ENCODE peak calls at places on chromosomes 3 and 15, in eight cellular contexts. R is suprapubic skin, X is colonic mucosa, D is HFF-Myc, M is psoas muscle, B is esophagus squamous epithelium, Z is left lung, Q is foreskin fibroblast. T is an unnamed sample.

GRCh38 chr15:93837450-93837849 is 393.9 kb upstream of the MCTP2 start:
- DNase-seq in R (no peak), X (no peak), D (no peak), M (no peak), B (no peak), Z (no peak), Q (no peak), T (no peak)

GRCh38 chr3:27666708-27667107 is 55.4 kb downstream of the EOMES start:
- DNase-seq in R (peak; percentile 84), X (peak; percentile 32), D (peak; percentile 46), M (peak; percentile 65), B (peak; percentile 16), Z (peak; percentile 84), Q (peak; percentile 74), T (no peak)

GRCh38 chr15:45631831-45632230 is 3.0 kb upstream of the SQOR start:
- DNase-seq in R (no peak), X (no peak), D (no peak), M (no peak), B (no peak), Z (no peak), Q (no peak), T (no peak)

GRCh38 chr3:64157150-64158035 is 67.9 kb downstream of the PRICKLE2 start:
- DNase-seq in R (no peak), X (peak; percentile 59), D (no peak), M (no peak), B (no peak), Z (no peak), Q (no peak), T (no peak)

GRCh38 chr15:55897560-55898336 is 95.7 kb downstream of the NEDD4 start:
- DNase-seq in R (no peak), X (peak; percentile 56), D (peak; percentile 56), M (peak; percentile 47), B (no peak), Z (no peak), Q (peak; percentile 43), T (no peak)

GRCh38 chr3:122628567-122628966 is 51.1 kb downstream of the PARP15 start:
- DNase-seq in R (no peak), X (no peak), D (no peak), M (no peak), B (no peak), Z (no peak), Q (peak; percentile 2), T (no peak)

GRCh38 chr15:96882361-96882760 is 551.9 kb downstream of the NR2F2 start:
- DNase-seq in R (no peak), X (no peak), D (no peak), M (no peak), B (no peak), Z (no peak), Q (no peak), T (no peak)

GRCh38 chr3:27485853-27486252 is 1.7 kb upstream of the SLC4A7 start:
- DNase-seq in R (no peak), X (no peak), D (no peak), M (no peak), B (no peak), Z (no peak), Q (no peak), T (no peak)

GRCh38 chr3:170707899-170708298 is 122.0 kb upstream of the SLC7A14 start:
- DNase-seq in R (no peak), X (no peak), D (no peak), M (no peak), B (no peak), Z (no peak), Q (no peak), T (no peak)

GRCh38 chr15:100945006-100945405 is 25.8 kb downstream of the LRRK1 start:
- DNase-seq in R (no peak), X (no peak), D (peak; percentile 73), M (no peak), B (no peak), Z (no peak), Q (peak; percentile 40), T (no peak)

GRCh38 chr3:158702815-158703481 is 29.3 kb downstream of the RARRES1 start:
- DNase-seq in R (no peak), X (no peak), D (no peak), M (no peak), B (no peak), Z (no peak), Q (peak; percentile 66), T (no peak)

GRCh38 chr3:185824051-185824466 is 783 bp downstream of the IGF2BP2 start:
- DNase-seq in R (peak; percentile 64), X (peak; percentile 43), D (no peak), M (no peak), B (no peak), Z (peak; percentile 37), Q (no peak), T (no peak)

GRCh38 chr3:86985427-86985826 is 5.5 kb downstream of the VGLL3 start:
- DNase-seq in R (no peak), X (no peak), D (no peak), M (no peak), B (no peak), Z (no peak), Q (no peak), T (no peak)

GRCh38 chr3:28077566-28077965 is 163.9 kb upstream of the CMC1 start:
- DNase-seq in R (no peak), X (no peak), D (no peak), M (peak; percentile 11), B (no peak), Z (no peak), Q (no peak), T (no peak)

GRCh38 chr15:95644476-95644875 is 686.0 kb upstream of the NR2F2 start:
- DNase-seq in R (no peak), X (no peak), D (no peak), M (no peak), B (no peak), Z (no peak), Q (no peak), T (no peak)

GRCh38 chr15:39363761-39364586 is 216.9 kb upstream of the THBS1 start:
- DNase-seq in R (no peak), X (no peak), D (no peak), M (no peak), B (no peak), Z (no peak), Q (peak; percentile 88), T (no peak)

GRCh38 chr3:133408366-133408765 is 8.5 kb downstream of the BFSP2 start:
- DNase-seq in R (no peak), X (no peak), D (no peak), M (no peak), B (no peak), Z (no peak), Q (no peak), T (no peak)

GRCh38 chr3:32186097-32186496 is 52.4 kb upstream of the CMTM8 start:
- DNase-seq in R (no peak), X (no peak), D (no peak), M (no peak), B (no peak), Z (no peak), Q (no peak), T (no peak)

GRCh38 chr3:29144361-29144760 is 136.5 kb upstream of the RBMS3 start:
- DNase-seq in R (no peak), X (no peak), D (no peak), M (no peak), B (no peak), Z (no peak), Q (no peak), T (no peak)

GRCh38 chr15:51243774-51244173 is 94.6 kb downstream of the CYP19A1 start:
- DNase-seq in R (no peak), X (no peak), D (no peak), M (no peak), B (no peak), Z (no peak), Q (no peak), T (no peak)

GRCh38 chr3:17151598-17152373 is 267.0 kb downstream of the PLCL2 start:
- DNase-seq in R (no peak), X (no peak), D (no peak), M (peak; percentile 21), B (peak; percentile 1), Z (peak; percentile 39), Q (no peak), T (no peak)

GRCh38 chr15:63306480-63307073 is 29.2 kb downstream of the APH1B start:
- DNase-seq in R (no peak), X (no peak), D (no peak), M (no peak), B (no peak), Z (no peak), Q (no peak), T (no peak)

GRCh38 chr3:109363634-109364033 is 26.3 kb upstream of the DPPA4 start:
- DNase-seq in R (no peak), X (no peak), D (no peak), M (no peak), B (no peak), Z (no peak), Q (no peak), T (no peak)

GRCh38 chr3:109364088-109364487 is 26.7 kb upstream of the DPPA4 start:
- DNase-seq in R (no peak), X (no peak), D (no peak), M (no peak), B (no peak), Z (no peak), Q (no peak), T (no peak)

DNA sequence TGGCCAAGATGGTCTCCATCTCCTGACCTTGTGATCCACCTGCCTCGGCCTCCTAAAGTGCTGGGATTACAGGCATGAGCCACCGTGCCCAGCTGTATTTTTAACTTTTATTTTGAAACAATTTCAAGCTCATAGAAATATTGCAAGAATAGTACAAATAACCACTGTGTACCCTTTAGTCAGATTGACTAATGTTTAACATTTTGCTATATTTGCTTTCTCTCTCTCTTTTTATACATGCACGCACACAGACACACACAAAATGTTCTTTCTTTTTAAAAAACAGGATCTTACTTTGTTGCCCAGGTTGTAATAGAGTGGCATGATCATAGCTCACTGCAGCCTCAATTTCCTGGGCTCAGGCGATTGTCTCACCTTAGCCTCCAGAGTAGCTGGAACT is 25.5 kb upstream of the DPPA4 start:
- DNase-seq in R (no peak), X (no peak), D (no peak), M (no peak), B (no peak), Z (no peak), Q (no peak), T (no peak)
- H3K4me3 ChIP-seq in R (no peak overlapping the region), X (no peak overlapping the region), D (no peak overlapping the region), M (no peak overlapping the region), B (no peak overlapping the region), Z (no peak overlapping the region), Q (no peak overlapping the region), T (no peak overlapping the region)

GRCh38 chr15:29270976-29271375 is 1.4 kb upstream of the NSMCE3 start:
- DNase-seq in R (no peak), X (no peak), D (no peak), M (no peak), B (no peak), Z (no peak), Q (peak; percentile 14), T (no peak)
- H3K4me3 ChIP-seq in R (no peak overlapping the region), X (no peak overlapping the region), D (no peak overlapping the region), M (no peak overlapping the region), B (no peak overlapping the region), Z (no peak overlapping the region), Q (no peak overlapping the region), T (peak overlapping the region; percentile 83)

GRCh38 chr15:70795311-70795665 is 31.9 kb upstream of the UACA start:
- DNase-seq in R (no peak), X (no peak), D (peak; percentile 97), M (no peak), B (no peak), Z (no peak), Q (peak; percentile 93), T (no peak)
- H3K4me3 ChIP-seq in R (no peak overlapping the region), X (no peak overlapping the region), D (peak overlapping the region; percentile 3), M (no peak overlapping the region), B (no peak overlapping the region), Z (no peak overlapping the region), Q (peak overlapping the region; percentile 19), T (peak overlapping the region; percentile 33)

GRCh38 chr3:111769110-111769509 is 90.0 kb upstream of the PHLDB2 start:
- DNase-seq in R (no peak), X (no peak), D (no peak), M (no peak), B (no peak), Z (no peak), Q (no peak), T (no peak)
- H3K4me3 ChIP-seq in R (no peak overlapping the region), X (no peak overlapping the region), D (no peak overlapping the region), M (no peak overlapping the region), B (no peak overlapping the region), Z (no peak overlapping the region), Q (no peak overlapping the region), T (no peak overlapping the region)

T was measured in coronary artery.